ENCODE peak calls at places on chromosome 18, in seven cellular contexts. Q, V, B, W, S, Y and A are unnamed samples.
A peak's percentile ranks its signal among the peaks of the same experiment; 100 is the strongest.

GRCh38 chr18:70280007-70280925 is 8.6 kb upstream of the SOCS6 start:
- DNase-seq in Q (no peak), W (no peak), B (no peak), V (peak; percentile 46), S (no peak), Y (no peak), A (no peak)

GRCh38 chr18:6328624-6329016 is 86.1 kb downstream of the L3MBTL4 start:
- DNase-seq in Y (no peak), W (no peak), Q (no peak), S (no peak), V (no peak), B (no peak), A (no peak)

GRCh38 chr18:77012751-77013550 is 119.6 kb downstream of the MBP start:
- DNase-seq in Q (no peak), Y (no peak), V (no peak), W (no peak), S (no peak), B (no peak), A (no peak)

GRCh38 chr18:26832302-26832701 is 33.2 kb downstream of the AQP4 start:
- DNase-seq in V (no peak), S (no peak), B (no peak), Y (no peak), W (no peak), Q (no peak), A (no peak)

GRCh38 chr18:31099490-31100230 is 2.6 kb downstream of the DSC2 start:
- DNase-seq in Q (no peak), V (no peak), W (no peak), S (no peak), Y (no peak), B (no peak), A (no peak)

GRCh38 chr18:44986933-44987332 is 306.2 kb downstream of the SETBP1 start:
- DNase-seq in W (peak; percentile 27), V (no peak), Y (no peak), S (no peak), B (no peak), Q (no peak), A (no peak)

GRCh38 chr18:2511451-2511850 is 59.9 kb downstream of the METTL4 start:
- DNase-seq in V (no peak), S (no peak), W (no peak), Y (no peak), Q (no peak), B (no peak), A (no peak)

GRCh38 chr18:45852631-45853030 is 27.2 kb downstream of the SIGLEC15 start:
- DNase-seq in Y (no peak), B (no peak), S (no peak), W (peak; percentile 53), V (no peak), Q (no peak), A (no peak)

GRCh38 chr18:23810396-23810795 is 121.1 kb downstream of the LAMA3 start:
- DNase-seq in W (no peak), Q (peak; percentile 21), S (no peak), V (no peak), B (peak; percentile 13), Y (no peak), A (no peak)

GRCh38 chr18:9658111-9658641 is 43.8 kb upstream of the PPP4R1 start:
- DNase-seq in S (no peak), V (no peak), Q (no peak), B (no peak), Y (no peak), W (no peak), A (no peak)

GRCh38 chr18:67300498-67300897 is 216.0 kb downstream of the DSEL start:
- DNase-seq in Q (peak; percentile 8), Y (no peak), B (peak; percentile 40), V (no peak), S (no peak), W (no peak), A (no peak)

GRCh38 chr18:74116628-74117554 is 30.7 kb downstream of the FBXO15 start:
- DNase-seq in S (no peak), W (peak; percentile 60), V (peak; percentile 31), Q (no peak), B (peak; percentile 41), Y (peak; percentile 42), A (peak; percentile 48)

GRCh38 chr18:37552296-37552695 is 13.3 kb downstream of the CELF4 start:
- DNase-seq in V (no peak), W (no peak), S (no peak), B (no peak), Q (no peak), Y (no peak), A (no peak)

GRCh38 chr18:6948238-6948637 is 169.4 kb downstream of the LAMA1 start:
- DNase-seq in V (no peak), Y (no peak), W (no peak), Q (no peak), S (no peak), B (no peak), A (no peak)

GRCh38 chr18:61908661-61909060 is 15.9 kb upstream of the RNF152 start:
- DNase-seq in Q (no peak), S (no peak), W (no peak), V (no peak), Y (no peak), B (no peak), A (no peak)

GRCh38 chr18:49618741-49619392 is 57.0 kb downstream of the LIPG start:
- DNase-seq in Y (no peak), S (no peak), W (peak; percentile 57), V (no peak), B (no peak), Q (no peak), A (no peak)

GRCh38 chr18:39313992-39314391 is 1748.4 kb upstream of the CELF4 start:
- DNase-seq in B (no peak), Q (no peak), S (no peak), W (no peak), Y (no peak), V (no peak), A (no peak)

GRCh38 chr18:48868468-48869466 is 82.0 kb downstream of the SMAD7 start:
- DNase-seq in Y (no peak), S (no peak), W (no peak), V (no peak), Q (peak; percentile 60), B (peak; percentile 22), A (no peak)

GRCh38 chr18:73638709-73639108 is 508.9 kb downstream of the FBXO15 start:
- DNase-seq in S (no peak), V (peak; percentile 63), Q (no peak), W (peak; percentile 38), Y (no peak), B (no peak), A (no peak)

GRCh38 chr18:35043207-35043606 is 2.0 kb downstream of the MAPRE2 start:
- DNase-seq in Y (no peak), S (no peak), W (no peak), Q (no peak), B (no peak), V (no peak), A (no peak)

GRCh38 chr18:36977121-36977520 is 148.2 kb downstream of the KIAA1328 start:
- DNase-seq in Q (no peak), S (no peak), V (no peak), W (no peak), B (no peak), Y (no peak), A (no peak)

GRCh38 chr18:70334728-70335329 is 46.0 kb downstream of the SOCS6 start:
- DNase-seq in W (no peak), B (no peak), Q (no peak), Y (no peak), S (no peak), V (no peak), A (no peak)

GRCh38 chr18:76823166-76823539 is 796 bp downstream of the ZNF236 start:
- DNase-seq in S (no peak), W (no peak), V (no peak), Y (no peak), Q (no peak), B (no peak), A (no peak)

GRCh38 chr18:73479472-73479871 is 611.7 kb upstream of the NETO1 start:
- DNase-seq in Y (no peak), B (no peak), S (no peak), V (peak; percentile 47), Q (no peak), W (no peak), A (no peak)

GRCh38 chr18:68847219-68847860 is 49.5 kb downstream of the CCDC102B start:
- DNase-seq in B (peak; percentile 5), Q (no peak), W (peak; percentile 51), Y (peak; percentile 42), V (peak; percentile 9), S (no peak), A (peak; percentile 5)

GRCh38 chr18:46677609-46678470 is 20.8 kb upstream of the LOXHD1 start:
- DNase-seq in Y (no peak), Q (no peak), B (no peak), V (peak; percentile 29), S (no peak), W (no peak), A (no peak)

GRCh38 chr18:3623769-3624545 is 174.0 kb downstream of the TGIF1 start:
- DNase-seq in B (no peak), W (peak; percentile 97), Y (no peak), V (peak; percentile 97), Q (no peak), S (peak; percentile 82), A (no peak)

GRCh38 chr18:40687401-40687800 is 1267.6 kb upstream of the PIK3C3 start:
- DNase-seq in Y (no peak), B (no peak), V (no peak), W (peak; percentile 39), Q (no peak), S (no peak), A (no peak)

GRCh38 chr18:58314284-58314683 is 270.3 kb downstream of the NEDD4L start:
- DNase-seq in Q (no peak), B (no peak), V (peak; percentile 96), Y (peak; percentile 56), S (peak; percentile 53), W (peak; percentile 92), A (no peak)

GRCh38 chr18:24678113-24678512 is 217.7 kb downstream of the HRH4 start:
- DNase-seq in W (no peak), V (no peak), S (no peak), Q (no peak), Y (no peak), B (no peak), A (no peak)

GRCh38 chr18:7608798-7609197 is 41.7 kb downstream of the PTPRM start:
- DNase-seq in W (peak; percentile 9), B (no peak), S (no peak), Y (no peak), V (peak; percentile 71), Q (no peak), A (no peak)

GRCh38 chr18:13279181-13280065 is 60.9 kb downstream of the LDLRAD4 start:
- DNase-seq in Y (no peak), S (no peak), W (no peak), Q (no peak), V (no peak), B (peak; percentile 48), A (no peak)

GRCh38 chr18:37253424-37254255 is 312.0 kb downstream of the CELF4 start:
- DNase-seq in S (no peak), W (peak; percentile 13), Y (no peak), Q (no peak), V (peak; percentile 14), B (no peak), A (no peak)